ENCODE peak calls at places on chromosomes 2 and 18, in four cellular contexts. G is Karpas-422, Z is body of pancreas, F is Peyer's patch. V is an unnamed sample.
A peak's percentile ranks its signal among the peaks of the same experiment; 100 is the strongest.

GRCh38 chr18:25463726-25464125 is 111.8 kb upstream of the ZNF521 start:
- DNase-seq in G (no peak), F (no peak), Z (no peak), V (no peak)

GRCh38 chr2:48173141-48173540 is 266.8 kb upstream of the FBXO11 start:
- DNase-seq in Z (no peak), F (no peak), G (no peak), V (no peak)

GRCh38 chr2:54090521-54091117 is 24.8 kb upstream of the ACYP2 start:
- DNase-seq in Z (no peak), F (no peak), G (no peak), V (no peak)

GRCh38 chr18:72543362-72544055 is 633 bp downstream of the CBLN2 start:
- DNase-seq in F (no peak), Z (no peak), G (no peak), V (no peak)

GRCh38 chr2:30645745-30646119 is 161.5 kb downstream of the CAPN13 start:
- DNase-seq in G (no peak), F (no peak), Z (no peak), V (no peak)

GRCh38 chr2:213150315-213150951 is 979 bp downstream of the IKZF2 start:
- DNase-seq in Z (no peak), G (no peak), F (no peak), V (peak; percentile 44)

GRCh38 chr2:161172901-161173540 is 12.8 kb downstream of the TANK start:
- DNase-seq in F (no peak), G (no peak), Z (no peak), V (no peak)

GRCh38 chr18:6607348-6607747 is 122.2 kb upstream of the ARHGAP28 start:
- DNase-seq in Z (peak; percentile 49), F (no peak), G (no peak), V (no peak)

GRCh38 chr2:130796280-130796679 is 40.4 kb upstream of the ARHGEF4 start:
- DNase-seq in G (no peak), F (no peak), Z (no peak), V (no peak)

GRCh38 chr2:62382757-62383156 is 123.2 kb downstream of the TMEM17 start:
- DNase-seq in Z (no peak), G (peak; percentile 26), F (no peak), V (no peak)

GRCh38 chr2:129667586-129667985 is 311.9 kb upstream of the RAB6C start:
- DNase-seq in G (no peak), Z (no peak), F (no peak), V (no peak)

GRCh38 chr18:54254265-54254758 is 15.0 kb upstream of the POLI start:
- DNase-seq in G (no peak), F (no peak), Z (peak; percentile 48), V (no peak)

GRCh38 chr18:57951999-57952774 is 91.8 kb upstream of the NEDD4L start:
- DNase-seq in F (no peak), Z (no peak), G (no peak), V (no peak)

GRCh38 chr2:119251652-119252051 is 28.0 kb downstream of the STEAP3 start:
- DNase-seq in G (no peak), Z (no peak), F (no peak), V (no peak)

GRCh38 chr2:188322569-188323531 is 31.2 kb downstream of the GULP1 start:
- DNase-seq in F (no peak), G (no peak), Z (peak; percentile 41), V (no peak)

GRCh38 chr18:79784965-79785770 is 12.6 kb upstream of the KCNG2 start:
- DNase-seq in Z (no peak), F (no peak), G (no peak), V (no peak)

GRCh38 chr2:178484245-178485041 is 4.2 kb downstream of the PLEKHA3 start:
- DNase-seq in Z (peak; percentile 78), G (no peak), F (no peak), V (no peak)

GRCh38 chr2:175187378-175187777 is 5.9 kb upstream of the ATP5MC3 start:
- DNase-seq in F (no peak), Z (no peak), G (peak; percentile 75), V (no peak)